ENCODE peak calls at places on chromosomes 7 and 10, in seven cellular contexts. Z is fibroblast of lung; I is HCEC 1CT; T is neuronal stem cell; C is T follicular helper cell; X is activated naive CD4-positive, alpha-beta T cell treated with Interleukin-2 at 50 U/mL for 16 hours; Y is effector memory CD4-positive, alpha-beta T cell. R is an unnamed sample.

GRCh38 chr10:80545258-80545881 is 7.7 kb downstream of the SH2D4B start:
- DNase-seq in Z (no peak), I (no peak), T (no peak), C (no peak), X (no peak), Y (no peak), R (no peak)

GRCh38 chr7:117673367-117673766 is 193.5 kb downstream of the CFTR start:
- DNase-seq in Z (peak), I (no peak), T (peak), C (no peak), X (no peak), Y (no peak), R (no peak)

GRCh38 chr7:27149817-27150567 is 2.4 kb downstream of the HOXA3 start:
- DNase-seq in Z (no peak), I (no peak), T (no peak), C (no peak), X (peak), Y (no peak), R (no peak)

GRCh38 chr10:124701881-124702656 is 42.1 kb downstream of the FAM53B start:
- DNase-seq in Z (peak), I (no peak), T (no peak), C (no peak), X (peak), Y (peak), R (peak)

GRCh38 chr7:1076184-1077072 is 11.5 kb upstream of the GPER1 start:
- DNase-seq in Z (no peak), I (no peak), T (no peak), C (no peak), X (no peak), Y (no peak), R (no peak)

GRCh38 chr7:79593819-79594218 is 140.4 kb upstream of the MAGI2 start:
- DNase-seq in Z (no peak), I (no peak), T (no peak), C (no peak), X (no peak), Y (no peak), R (no peak)

GRCh38 chr7:22561895-22562593 is 62.1 kb upstream of the STEAP1B start:
- DNase-seq in Z (no peak), I (peak), T (no peak), C (no peak), X (no peak), Y (no peak), R (no peak)

GRCh38 chr10:14545827-14546226 is 215.1 kb upstream of the FRMD4A start:
- DNase-seq in Z (peak), I (peak), T (no peak), C (no peak), X (no peak), Y (no peak), R (no peak)

GRCh38 chr7:135755351-135755753 is 6.7 kb upstream of the FAM180A start:
- DNase-seq in Z (no peak), I (no peak), T (no peak), C (no peak), X (no peak), Y (no peak), R (no peak)

GRCh38 chr7:66841898-66842297 is 79.1 kb upstream of the TMEM248 start:
- DNase-seq in Z (no peak), I (no peak), T (no peak), C (no peak), X (no peak), Y (no peak), R (no peak)

GRCh38 chr7:31883761-31884164 is 186.4 kb downstream of the PDE1C start:
- DNase-seq in Z (peak), I (peak), T (no peak), C (no peak), X (no peak), Y (no peak), R (no peak)

GRCh38 chr7:67758551-67758950 is 761.9 kb downstream of the TYW1 start:
- DNase-seq in Z (no peak), I (no peak), T (no peak), C (no peak), X (no peak), Y (no peak), R (no peak)

GRCh38 chr7:41060796-41061195 is 642.1 kb downstream of the INHBA start:
- DNase-seq in Z (no peak), I (no peak), T (no peak), C (no peak), X (no peak), Y (no peak), R (no peak)

GRCh38 chr7:39265912-39266591 is 288.3 kb downstream of the POU6F2 start:
- DNase-seq in Z (no peak), I (no peak), T (no peak), C (no peak), X (no peak), Y (no peak), R (no peak)

GRCh38 chr10:88386878-88387773 is 196.0 kb downstream of the RNLS start:
- DNase-seq in Z (peak), I (peak), T (peak), C (no peak), X (no peak), Y (no peak), R (peak)

GRCh38 chr10:43712821-43713584 is 64.3 kb upstream of the ZNF32 start:
- DNase-seq in Z (no peak), I (no peak), T (no peak), C (no peak), X (no peak), Y (no peak), R (no peak)

GRCh38 chr7:51304729-51305128 is 11.9 kb downstream of the COBL start:
- DNase-seq in Z (no peak), I (no peak), T (no peak), C (no peak), X (no peak), Y (no peak), R (no peak)

GRCh38 chr7:149281508-149282330 is 19.7 kb downstream of the ZNF783 start:
- DNase-seq in Z (no peak), I (no peak), T (no peak), C (no peak), X (no peak), Y (no peak), R (no peak)

GRCh38 chr7:5553298-5553877 is 129.8 kb upstream of the TNRC18 start:
- DNase-seq in Z (no peak), I (no peak), T (no peak), C (no peak), X (no peak), Y (no peak), R (peak)

GRCh38 chr7:11345621-11346020 is 371.9 kb downstream of the PHF14 start:
- DNase-seq in Z (no peak), I (peak), T (no peak), C (no peak), X (no peak), Y (no peak), R (no peak)

GRCh38 chr7:135235841-135236240 is 2.2 kb downstream of the STRA8 start:
- DNase-seq in Z (no peak), I (no peak), T (no peak), C (no peak), X (no peak), Y (no peak), R (no peak)

GRCh38 chr7:50837965-50838364 is 55.3 kb upstream of the GRB10 start:
- DNase-seq in Z (peak), I (no peak), T (no peak), C (no peak), X (no peak), Y (no peak), R (no peak)

GRCh38 chr7:1848013-1848640 is 178.1 kb downstream of the ELFN1 start:
- DNase-seq in Z (no peak), I (no peak), T (no peak), C (no peak), X (no peak), Y (no peak), R (no peak)

GRCh38 chr7:29005829-29006228 is 47.7 kb upstream of the TRIL start:
- DNase-seq in Z (peak), I (peak), T (no peak), C (no peak), X (no peak), Y (no peak), R (no peak)

GRCh38 chr10:122053314-122053713 is 64.4 kb downstream of the TACC2 start:
- DNase-seq in Z (no peak), I (no peak), T (no peak), C (no peak), X (no peak), Y (no peak), R (no peak)

GRCh38 chr10:99975942-99976809 is 33.6 kb downstream of the DNMBP start:
- DNase-seq in Z (peak), I (peak), T (no peak), C (no peak), X (no peak), Y (no peak), R (peak)

GRCh38 chr10:15313844-15314243 is 57.2 kb downstream of the FAM171A1 start:
- DNase-seq in Z (peak), I (peak), T (no peak), C (no peak), X (no peak), Y (no peak), R (peak)

GRCh38 chr7:50145801-50146338 is 52.8 kb upstream of the ZPBP start:
- DNase-seq in Z (no peak), I (no peak), T (no peak), C (no peak), X (no peak), Y (no peak), R (no peak)

GRCh38 chr7:1940402-1940786 is 270.3 kb downstream of the ELFN1 start:
- DNase-seq in Z (peak), I (no peak), T (no peak), C (peak), X (peak), Y (peak), R (peak)

GRCh38 chr7:127678947-127679346 is 27.0 kb downstream of the SND1 start:
- DNase-seq in Z (peak), I (peak), T (no peak), C (no peak), X (no peak), Y (no peak), R (no peak)

GRCh38 chr7:96169439-96169838 is 152.5 kb downstream of the SLC25A13 start:
- DNase-seq in Z (peak), I (no peak), T (no peak), C (no peak), X (no peak), Y (no peak), R (no peak)

GRCh38 chr10:104309980-104310978 is 28.0 kb downstream of the ITPRIP start:
- DNase-seq in Z (peak), I (peak), T (no peak), C (no peak), X (no peak), Y (no peak), R (no peak)

GRCh38 chr10:49569031-49569765 is 30.3 kb upstream of the ERCC6 start:
- DNase-seq in Z (peak), I (peak), T (no peak), C (no peak), X (no peak), Y (no peak), R (no peak)

R was measured in erythroblast.